ENCODE peak calls at places on chromosomes 16 and 17, in seven cellular contexts. One of them, this sample, is unnamed.

GRCh38 chr17:68580236-68580903 is 20.8 kb downstream of the FAM20A start:
- DNase-seq in cardiac fibroblast: peak; percentile 82
- DNase-seq in transverse colon: no peak
- DNase-seq in heart left ventricle: no peak
- DNase-seq in fibroblast of the aortic adventitia: peak; percentile 97
- DNase-seq in CD14-positive monocyte: no peak
- DNase-seq in MM.1S: no peak
- DNase-seq in this sample: no peak

GRCh38 chr17:33290156-33290697 is 2.9 kb downstream of the ASIC2 start:
- DNase-seq in fibroblast of the aortic adventitia: no peak
- DNase-seq in CD14-positive monocyte: no peak
- DNase-seq in transverse colon: no peak
- DNase-seq in MM.1S: no peak
- DNase-seq in cardiac fibroblast: no peak
- DNase-seq in heart left ventricle: no peak
- DNase-seq in this sample: no peak

GRCh38 chr16:48300391-48300856 is 53.1 kb upstream of the ABCC11 start:
- DNase-seq in cardiac fibroblast: peak; percentile 76
- DNase-seq in fibroblast of the aortic adventitia: peak; percentile 96
- DNase-seq in CD14-positive monocyte: no peak
- DNase-seq in transverse colon: no peak
- DNase-seq in MM.1S: no peak
- DNase-seq in heart left ventricle: no peak
- DNase-seq in this sample: no peak

GRCh38 chr17:48907713-48908046 is 527 bp upstream of the UBE2Z start:
- DNase-seq in heart left ventricle: no peak
- DNase-seq in MM.1S: peak; percentile 34
- DNase-seq in transverse colon: no peak
- DNase-seq in fibroblast of the aortic adventitia: no peak
- DNase-seq in CD14-positive monocyte: no peak
- DNase-seq in cardiac fibroblast: peak; percentile 76
- DNase-seq in this sample: no peak

GRCh38 chr17:41785876-41786226 is 660 bp downstream of the JUP start:
- DNase-seq in cardiac fibroblast: peak; percentile 51
- DNase-seq in fibroblast of the aortic adventitia: no peak
- DNase-seq in transverse colon: peak; percentile 88
- DNase-seq in MM.1S: peak; percentile 6
- DNase-seq in CD14-positive monocyte: no peak
- DNase-seq in heart left ventricle: peak; percentile 64
- DNase-seq in this sample: no peak

GRCh38 chr17:41734139-41734948 is at the start of gene HAP1:
- DNase-seq in heart left ventricle: peak; percentile 26
- DNase-seq in MM.1S: peak; percentile 39
- DNase-seq in transverse colon: no peak
- DNase-seq in cardiac fibroblast: peak; percentile 28
- DNase-seq in CD14-positive monocyte: no peak
- DNase-seq in fibroblast of the aortic adventitia: peak; percentile 13
- DNase-seq in this sample: peak; percentile 65

GRCh38 chr17:31579265-31579664 is 187.8 kb downstream of the RAB11FIP4 start:
- DNase-seq in cardiac fibroblast: peak; percentile 44
- DNase-seq in MM.1S: no peak
- DNase-seq in fibroblast of the aortic adventitia: no peak
- DNase-seq in CD14-positive monocyte: no peak
- DNase-seq in heart left ventricle: no peak
- DNase-seq in transverse colon: no peak
- DNase-seq in this sample: no peak

GRCh38 chr17:62715882-62716390 is 88.5 kb downstream of the MRC2 start:
- DNase-seq in fibroblast of the aortic adventitia: no peak
- DNase-seq in transverse colon: no peak
- DNase-seq in heart left ventricle: peak; percentile 10
- DNase-seq in MM.1S: no peak
- DNase-seq in cardiac fibroblast: no peak
- DNase-seq in CD14-positive monocyte: no peak
- DNase-seq in this sample: no peak

GRCh38 chr17:2655526-2655925 is 56.0 kb downstream of the CLUH start:
- DNase-seq in transverse colon: no peak
- DNase-seq in heart left ventricle: no peak
- DNase-seq in fibroblast of the aortic adventitia: no peak
- DNase-seq in MM.1S: no peak
- DNase-seq in CD14-positive monocyte: peak; percentile 59
- DNase-seq in cardiac fibroblast: no peak
- DNase-seq in this sample: no peak

GRCh38 chr16:55275869-55276268 is 48.1 kb upstream of the IRX6 start:
- DNase-seq in MM.1S: no peak
- DNase-seq in transverse colon: no peak
- DNase-seq in fibroblast of the aortic adventitia: no peak
- DNase-seq in CD14-positive monocyte: no peak
- DNase-seq in cardiac fibroblast: no peak
- DNase-seq in heart left ventricle: no peak
- DNase-seq in this sample: no peak
- TF ChIP-seq CTCF in MM.1S: no peak
- TF ChIP-seq CTCF in transverse colon: no peak
- TF ChIP-seq CTCF in fibroblast of the aortic adventitia: no peak
- TF ChIP-seq CTCF in CD14-positive monocyte: no peak
- TF ChIP-seq CTCF in cardiac fibroblast: no peak
- TF ChIP-seq CTCF in heart left ventricle: no peak
- TF ChIP-seq CTCF in this sample: no peak

GRCh38 chr16:28537964-28538732 is 626 bp downstream of the NUPR1 start:
- DNase-seq in MM.1S: no peak
- DNase-seq in fibroblast of the aortic adventitia: no peak
- DNase-seq in heart left ventricle: no peak
- DNase-seq in CD14-positive monocyte: no peak
- DNase-seq in transverse colon: peak; percentile 41
- DNase-seq in cardiac fibroblast: no peak
- DNase-seq in this sample: no peak

GRCh38 chr16:28538733-28539596 is at the start of gene NUPR1:
- DNase-seq in MM.1S: no peak
- DNase-seq in CD14-positive monocyte: no peak
- DNase-seq in cardiac fibroblast: peak; percentile 98
- DNase-seq in heart left ventricle: peak; percentile 93
- DNase-seq in fibroblast of the aortic adventitia: peak; percentile 100
- DNase-seq in transverse colon: peak; percentile 94
- DNase-seq in this sample: no peak

GRCh38 chr16:28532940-28533647 is 5.7 kb downstream of the NUPR1 start:
- DNase-seq in MM.1S: no peak
- DNase-seq in fibroblast of the aortic adventitia: no peak
- DNase-seq in heart left ventricle: no peak
- DNase-seq in CD14-positive monocyte: no peak
- DNase-seq in cardiac fibroblast: no peak
- DNase-seq in transverse colon: no peak
- DNase-seq in this sample: no peak

GRCh38 chr16:28534542-28535373 is 4.0 kb downstream of the NUPR1 start:
- DNase-seq in MM.1S: no peak
- DNase-seq in transverse colon: peak; percentile 47
- DNase-seq in CD14-positive monocyte: peak; percentile 92
- DNase-seq in cardiac fibroblast: peak; percentile 62
- DNase-seq in fibroblast of the aortic adventitia: peak; percentile 89
- DNase-seq in heart left ventricle: no peak
- DNase-seq in this sample: no peak

DNA sequence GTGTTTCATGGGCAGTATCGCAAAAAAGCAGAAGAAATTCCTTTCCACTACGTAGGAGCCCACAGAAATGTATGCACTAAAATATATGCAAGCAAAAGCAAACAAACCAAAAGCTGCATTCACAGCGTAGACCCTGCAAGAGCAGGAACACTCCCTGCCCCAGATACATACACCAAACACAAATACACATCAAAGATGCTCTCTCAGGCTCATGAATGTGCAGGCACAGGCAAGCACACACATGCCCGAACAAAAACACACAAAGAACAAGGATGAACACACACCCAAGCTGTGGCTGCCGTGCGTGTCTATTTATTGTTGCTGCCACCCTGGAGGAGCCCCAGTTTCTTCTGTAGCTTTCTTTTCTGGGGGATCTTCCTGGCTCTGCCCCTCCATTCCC is 1.7 kb downstream of the NUPR1 start:
- DNase-seq in fibroblast of the aortic adventitia: no peak
- DNase-seq in transverse colon: no peak
- DNase-seq in MM.1S: no peak
- DNase-seq in CD14-positive monocyte: no peak
- DNase-seq in cardiac fibroblast: no peak
- DNase-seq in heart left ventricle: no peak
- DNase-seq in this sample: no peak
- TF ChIP-seq CTCF in fibroblast of the aortic adventitia: no peak
- TF ChIP-seq CTCF in transverse colon: no peak
- TF ChIP-seq CTCF in MM.1S: no peak
- TF ChIP-seq CTCF in CD14-positive monocyte: no peak
- TF ChIP-seq CTCF in cardiac fibroblast: no peak
- TF ChIP-seq CTCF in heart left ventricle: no peak
- TF ChIP-seq CTCF in this sample: no peak

GRCh38 chr16:83623091-83623730 is 184.6 kb upstream of the HSBP1 start:
- DNase-seq in fibroblast of the aortic adventitia: no peak
- DNase-seq in transverse colon: no peak
- DNase-seq in cardiac fibroblast: no peak
- DNase-seq in CD14-positive monocyte: no peak
- DNase-seq in heart left ventricle: no peak
- DNase-seq in MM.1S: no peak
- DNase-seq in this sample: no peak
- TF ChIP-seq CTCF in fibroblast of the aortic adventitia: no peak
- TF ChIP-seq CTCF in transverse colon: no peak
- TF ChIP-seq CTCF in cardiac fibroblast: no peak
- TF ChIP-seq CTCF in CD14-positive monocyte: no peak
- TF ChIP-seq CTCF in heart left ventricle: no peak
- TF ChIP-seq CTCF in MM.1S: no peak
- TF ChIP-seq CTCF in this sample: no peak

GRCh38 chr17:9330140-9330902 is 245.3 kb downstream of the STX8 start:
- DNase-seq in MM.1S: no peak
- DNase-seq in fibroblast of the aortic adventitia: no peak
- DNase-seq in transverse colon: no peak
- DNase-seq in CD14-positive monocyte: no peak
- DNase-seq in heart left ventricle: no peak
- DNase-seq in cardiac fibroblast: no peak
- DNase-seq in this sample: no peak

GRCh38 chr17:9331512-9332163 is 244.0 kb downstream of the STX8 start:
- DNase-seq in transverse colon: no peak
- DNase-seq in cardiac fibroblast: no peak
- DNase-seq in heart left ventricle: no peak
- DNase-seq in CD14-positive monocyte: no peak
- DNase-seq in MM.1S: no peak
- DNase-seq in fibroblast of the aortic adventitia: no peak
- DNase-seq in this sample: no peak

GRCh38 chr17:9330903-9331272 is 244.7 kb downstream of the STX8 start:
- DNase-seq in fibroblast of the aortic adventitia: no peak
- DNase-seq in MM.1S: no peak
- DNase-seq in CD14-positive monocyte: no peak
- DNase-seq in heart left ventricle: no peak
- DNase-seq in transverse colon: no peak
- DNase-seq in cardiac fibroblast: no peak
- DNase-seq in this sample: no peak

GRCh38 chr17:9334536-9335446 is 240.8 kb downstream of the STX8 start:
- DNase-seq in fibroblast of the aortic adventitia: no peak
- DNase-seq in transverse colon: no peak
- DNase-seq in MM.1S: no peak
- DNase-seq in heart left ventricle: no peak
- DNase-seq in CD14-positive monocyte: no peak
- DNase-seq in cardiac fibroblast: no peak
- DNase-seq in this sample: no peak

GRCh38 chr17:9332164-9332527 is 243.5 kb downstream of the STX8 start:
- DNase-seq in MM.1S: no peak
- DNase-seq in heart left ventricle: no peak
- DNase-seq in fibroblast of the aortic adventitia: no peak
- DNase-seq in transverse colon: no peak
- DNase-seq in CD14-positive monocyte: no peak
- DNase-seq in cardiac fibroblast: no peak
- DNase-seq in this sample: no peak
- TF ChIP-seq CTCF in MM.1S: no peak
- TF ChIP-seq CTCF in heart left ventricle: no peak
- TF ChIP-seq CTCF in fibroblast of the aortic adventitia: no peak
- TF ChIP-seq CTCF in transverse colon: no peak
- TF ChIP-seq CTCF in CD14-positive monocyte: no peak
- TF ChIP-seq CTCF in cardiac fibroblast: no peak
- TF ChIP-seq CTCF in this sample: no peak

GRCh38 chr17:16652847-16653366 is 743 bp downstream of the ZNF624 start:
- DNase-seq in transverse colon: no peak
- DNase-seq in heart left ventricle: no peak
- DNase-seq in CD14-positive monocyte: no peak
- DNase-seq in fibroblast of the aortic adventitia: peak; percentile 37
- DNase-seq in cardiac fibroblast: peak; percentile 18
- DNase-seq in MM.1S: no peak
- DNase-seq in this sample: no peak

GRCh38 chr17:16652252-16652651 is 1.4 kb downstream of the ZNF624 start:
- DNase-seq in MM.1S: no peak
- DNase-seq in CD14-positive monocyte: no peak
- DNase-seq in fibroblast of the aortic adventitia: no peak
- DNase-seq in transverse colon: no peak
- DNase-seq in cardiac fibroblast: no peak
- DNase-seq in heart left ventricle: no peak
- DNase-seq in this sample: no peak

GRCh38 chr17:16649585-16649984 is 4.1 kb downstream of the ZNF624 start:
- DNase-seq in heart left ventricle: no peak
- DNase-seq in cardiac fibroblast: no peak
- DNase-seq in transverse colon: no peak
- DNase-seq in CD14-positive monocyte: no peak
- DNase-seq in fibroblast of the aortic adventitia: no peak
- DNase-seq in MM.1S: no peak
- DNase-seq in this sample: no peak

DNA sequence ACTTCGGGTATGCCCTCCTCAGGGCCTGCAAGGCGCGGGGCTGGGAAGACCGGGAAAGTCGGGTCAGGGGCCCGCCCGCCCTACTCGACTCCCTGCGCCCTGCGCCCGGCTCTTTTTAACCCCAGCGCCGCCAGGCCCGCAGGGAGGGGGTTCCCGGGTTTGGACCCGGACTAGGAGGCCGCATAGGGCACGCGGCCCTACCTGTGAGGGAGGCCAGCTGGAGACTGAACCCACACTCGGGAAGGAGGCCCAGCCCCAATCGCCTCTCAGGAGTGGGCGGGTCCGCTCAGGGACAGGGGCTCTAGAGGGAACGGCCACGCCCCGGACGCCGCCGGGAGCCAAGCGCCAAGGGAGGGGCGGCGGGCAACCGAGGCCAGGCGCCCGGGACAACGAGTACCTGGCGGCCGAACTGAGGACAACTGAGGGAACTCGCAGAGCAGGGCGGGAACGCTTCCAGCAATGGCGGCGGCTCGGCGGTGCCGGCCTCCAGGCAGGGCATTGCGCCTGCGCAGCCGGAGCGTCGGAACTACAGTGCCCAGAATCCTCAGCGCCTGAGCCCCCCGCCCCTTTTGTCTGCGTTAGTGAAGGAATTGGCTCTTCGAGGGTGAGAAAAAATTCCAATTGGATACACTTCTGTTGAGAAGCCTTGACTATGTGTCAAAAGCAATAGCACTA is at the start of gene ZNF624:
- DNase-seq in transverse colon: peak; percentile 96
- DNase-seq in cardiac fibroblast: peak; percentile 91
- DNase-seq in MM.1S: peak; percentile 89
- DNase-seq in CD14-positive monocyte: peak; percentile 60
- DNase-seq in fibroblast of the aortic adventitia: peak; percentile 90
- DNase-seq in heart left ventricle: peak; percentile 95
- DNase-seq in this sample: peak; percentile 93
- TF ChIP-seq CTCF in transverse colon: no peak
- TF ChIP-seq CTCF in cardiac fibroblast: no peak
- TF ChIP-seq CTCF in MM.1S: no peak
- TF ChIP-seq CTCF in CD14-positive monocyte: no peak
- TF ChIP-seq CTCF in fibroblast of the aortic adventitia: no peak
- TF ChIP-seq CTCF in heart left ventricle: no peak
- TF ChIP-seq CTCF in this sample: no peak

GRCh38 chr16:90061437-90061836 is 15.7 kb downstream of the PRDM7 start:
- DNase-seq in CD14-positive monocyte: no peak
- DNase-seq in transverse colon: no peak
- DNase-seq in fibroblast of the aortic adventitia: no peak
- DNase-seq in heart left ventricle: no peak
- DNase-seq in cardiac fibroblast: peak; percentile 24
- DNase-seq in MM.1S: no peak
- DNase-seq in this sample: no peak
- TF ChIP-seq CTCF in CD14-positive monocyte: no peak
- TF ChIP-seq CTCF in transverse colon: no peak
- TF ChIP-seq CTCF in fibroblast of the aortic adventitia: no peak
- TF ChIP-seq CTCF in heart left ventricle: no peak
- TF ChIP-seq CTCF in cardiac fibroblast: no peak
- TF ChIP-seq CTCF in MM.1S: no peak
- TF ChIP-seq CTCF in this sample: no peak

GRCh38 chr17:82098169-82098938 is at the start of gene FASN:
- DNase-seq in cardiac fibroblast: peak; percentile 95
- DNase-seq in CD14-positive monocyte: peak; percentile 90
- DNase-seq in MM.1S: peak; percentile 96
- DNase-seq in fibroblast of the aortic adventitia: peak; percentile 93
- DNase-seq in transverse colon: peak; percentile 97
- DNase-seq in heart left ventricle: peak; percentile 95
- DNase-seq in this sample: peak; percentile 95
- TF ChIP-seq CTCF in cardiac fibroblast: peak; percentile 39
- TF ChIP-seq CTCF in CD14-positive monocyte: peak; percentile 57
- TF ChIP-seq CTCF in MM.1S: peak; percentile 39
- TF ChIP-seq CTCF in fibroblast of the aortic adventitia: peak; percentile 60
- TF ChIP-seq CTCF in transverse colon: no peak
- TF ChIP-seq CTCF in heart left ventricle: peak; percentile 6
- TF ChIP-seq CTCF in this sample: no peak

This sample was measured in endothelial cell.